ENCODE peak calls at places on chromosomes 7 and 10, in four cellular contexts. Q, C, G and J are unnamed samples.

GRCh38 chr10:13120786-13121499 is 21.0 kb downstream of the OPTN start:
- DNase-seq in C (no peak), Q (no peak), G (no peak), J (no peak)

GRCh38 chr10:25405871-25406270 is 231.1 kb downstream of the GPR158 start:
- DNase-seq in G (no peak), C (no peak), Q (no peak), J (no peak)

GRCh38 chr10:11162828-11163599 is 145.3 kb downstream of the CELF2 start:
- DNase-seq in Q (no peak), G (no peak), C (no peak), J (peak)

GRCh38 chr7:150565239-150565638 is 2.0 kb upstream of the GIMAP4 start:
- DNase-seq in G (no peak), Q (no peak), C (no peak), J (no peak)

GRCh38 chr7:33250421-33250827 is 121.1 kb downstream of the BBS9 start:
- DNase-seq in C (no peak), Q (no peak), G (no peak), J (no peak)

GRCh38 chr10:350981-351501 is 215.8 kb downstream of the ZMYND11 start:
- DNase-seq in Q (no peak), C (no peak), G (no peak), J (no peak)

GRCh38 chr10:21257919-21258318 is 267.6 kb downstream of the SKIDA1 start:
- DNase-seq in G (no peak), Q (no peak), C (no peak), J (no peak)

GRCh38 chr10:59733321-59733720 is 19.9 kb downstream of the MRLN start:
- DNase-seq in C (no peak), Q (no peak), G (no peak), J (no peak)

GRCh38 chr10:33376976-33377657 is 42.6 kb upstream of the NRP1 start:
- DNase-seq in C (no peak), Q (no peak), G (no peak), J (no peak)

GRCh38 chr10:18404530-18404929 is 246.9 kb downstream of the NSUN6 start:
- DNase-seq in C (no peak), Q (no peak), G (no peak), J (no peak)

DNA sequence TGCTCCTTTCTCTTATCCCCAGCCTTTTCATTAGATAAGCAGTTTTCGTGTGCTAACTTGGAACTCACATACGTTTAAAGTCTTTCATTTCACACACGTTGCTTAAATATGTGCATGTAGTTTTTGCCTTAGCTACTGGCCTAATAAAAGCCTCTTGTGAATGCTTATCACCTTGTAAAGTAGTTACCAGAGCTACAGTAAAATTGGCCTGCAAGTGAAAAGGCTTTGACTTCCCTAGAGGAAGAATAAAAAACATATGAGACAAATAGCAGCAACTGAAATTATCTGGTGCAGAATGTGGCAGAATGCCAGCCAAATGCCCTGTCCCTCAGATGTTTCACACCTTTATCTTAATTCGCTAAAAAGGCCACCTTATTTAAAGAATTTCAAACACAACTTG is 28.0 kb upstream of the RPA3 start:
- DNase-seq in C (no peak), Q (no peak), G (no peak), J (no peak)
- TF ChIP-seq NR3C1 in C (no peak), Q (no peak), G (no peak), J (no peak)

GRCh38 chr10:110870823-110871235 is 899 bp upstream of the PDCD4 start:
- DNase-seq in G (no peak), Q (no peak), C (no peak), J (no peak)
- TF ChIP-seq NR3C1 in G (no peak), Q (no peak), C (no peak), J (no peak)

DNA sequence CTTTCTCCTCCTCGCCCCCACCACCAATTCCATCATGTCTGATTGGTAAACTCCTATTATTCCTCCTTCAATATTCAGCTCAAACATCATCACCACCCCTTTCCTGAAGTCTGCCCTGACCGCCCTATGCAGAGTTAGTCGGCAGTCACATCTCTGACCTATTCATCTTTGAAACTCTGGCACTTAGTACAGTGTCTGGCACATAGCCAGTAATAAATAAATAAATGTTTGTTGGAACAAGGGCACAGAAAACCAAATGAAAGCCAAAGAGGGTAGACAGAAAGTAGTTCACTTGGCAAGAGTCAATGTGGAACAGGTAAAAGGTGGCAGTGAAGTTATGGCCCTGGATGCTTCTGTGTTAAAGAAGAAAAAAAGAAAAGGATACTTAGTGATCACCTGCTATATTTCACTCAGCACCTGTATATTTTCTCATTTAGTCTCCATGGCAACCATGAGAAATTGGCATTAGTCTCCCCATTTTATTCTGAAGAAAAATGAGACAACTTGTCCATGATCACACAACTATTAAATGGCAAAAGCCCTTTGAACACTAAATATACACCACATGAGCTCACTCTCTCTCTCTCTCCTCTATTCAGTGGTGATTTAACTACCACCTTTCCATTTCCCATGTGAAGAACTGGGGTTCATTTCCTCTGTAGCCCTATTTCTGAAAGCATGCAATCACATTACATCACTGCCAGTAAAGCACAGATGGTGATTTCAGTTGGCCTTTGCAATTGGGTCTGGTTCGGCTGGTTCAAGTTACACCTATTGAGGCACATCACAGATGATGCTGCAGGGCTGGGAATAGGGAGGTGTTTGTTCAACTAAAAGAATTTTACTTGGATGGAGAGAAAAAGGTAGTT is 25.3 kb downstream of the CHCHD3 start:
- DNase-seq in Q (no peak), C (no peak), G (no peak), J (no peak)
- TF ChIP-seq NR3C1 in Q (no peak), C (no peak), G (no peak), J (no peak)

GRCh38 chr10:112649492-112650152 is 202.6 kb downstream of the VTI1A start:
- DNase-seq in G (no peak), C (no peak), Q (no peak), J (no peak)
- TF ChIP-seq NR3C1 in G (no peak), C (no peak), Q (no peak), J (no peak)

GRCh38 chr7:99194301-99194700 is 13.6 kb downstream of the KPNA7 start:
- DNase-seq in Q (no peak), C (no peak), G (no peak), J (no peak)

GRCh38 chr7:99196536-99197288 is 11.2 kb downstream of the KPNA7 start:
- DNase-seq in G (no peak), C (no peak), Q (no peak), J (no peak)

GRCh38 chr7:99191869-99192596 is 15.9 kb downstream of the KPNA7 start:
- DNase-seq in C (no peak), G (no peak), Q (no peak), J (no peak)

GRCh38 chr7:99195867-99196266 is 12.0 kb downstream of the KPNA7 start:
- DNase-seq in C (no peak), Q (no peak), G (no peak), J (peak)

GRCh38 chr7:99193527-99194214 is 14.2 kb downstream of the KPNA7 start:
- DNase-seq in G (no peak), Q (no peak), C (no peak), J (no peak)
- TF ChIP-seq NR3C1 in G (no peak), Q (no peak), C (no peak), J (no peak)

DNA sequence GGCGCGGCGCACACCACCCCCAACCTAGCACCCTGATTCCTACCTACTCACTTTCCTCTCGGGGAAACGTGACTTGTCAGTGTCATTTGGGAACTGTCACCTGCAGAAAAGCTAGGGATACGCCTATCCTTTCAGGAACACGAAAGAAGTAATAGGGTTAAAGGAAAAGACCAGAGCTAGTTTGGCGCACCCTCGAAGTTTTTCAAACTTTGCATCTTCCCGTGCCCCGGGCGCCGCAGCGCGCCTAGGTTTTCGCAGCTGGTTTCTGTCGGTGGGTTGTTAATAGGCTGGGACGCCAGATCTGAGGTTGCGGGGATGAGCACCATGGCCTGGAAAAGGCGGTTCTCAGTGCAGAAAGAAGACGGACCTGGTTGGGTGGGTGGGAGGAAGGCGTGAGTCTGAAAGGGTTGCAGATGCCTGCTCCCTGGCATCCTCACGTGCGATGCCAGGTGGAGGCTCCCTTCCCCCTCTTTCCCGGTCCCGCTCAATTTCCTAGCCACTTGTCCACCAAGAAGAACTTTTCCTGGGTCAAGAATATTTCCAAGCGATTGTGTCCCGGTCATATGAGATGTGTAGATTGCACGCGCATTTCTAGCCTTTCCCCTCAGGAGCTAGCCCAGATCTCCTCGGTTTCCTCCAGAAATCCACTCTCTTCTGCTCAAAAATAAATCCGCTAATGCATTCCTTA is 618 bp upstream of the MEOX2 start:
- DNase-seq in Q (no peak), G (peak), C (no peak), J (no peak)
- TF ChIP-seq NR3C1 in Q (no peak), G (no peak), C (no peak), J (no peak)

DNA sequence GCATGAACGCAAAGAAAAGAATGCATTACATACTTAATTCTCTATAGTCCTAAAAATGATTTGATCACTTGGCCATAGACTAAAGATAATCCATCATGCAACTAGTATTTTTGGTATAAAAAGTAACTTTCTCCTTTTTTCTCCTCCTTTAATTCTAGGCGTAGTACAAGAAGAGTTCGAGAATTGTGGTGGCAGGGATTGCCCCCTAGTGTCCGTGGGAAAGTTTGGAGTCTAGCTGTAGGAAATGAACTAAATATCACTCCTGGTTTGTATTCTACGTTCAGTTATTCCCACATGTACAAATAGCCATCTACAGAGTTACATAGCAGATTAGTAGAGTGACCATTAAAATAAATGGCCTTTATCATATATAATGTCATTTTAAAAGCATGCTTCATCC is 45.5 kb upstream of the HELLS start:
- DNase-seq in Q (peak), C (no peak), G (no peak), J (no peak)
- TF ChIP-seq NR3C1 in Q (no peak), C (no peak), G (no peak), J (no peak)

GRCh38 chr10:101087376-101087775 is 25.6 kb downstream of the KAZALD1 start:
- DNase-seq in C (no peak), G (no peak), Q (no peak), J (no peak)
- TF ChIP-seq NR3C1 in C (no peak), G (no peak), Q (no peak), J (no peak)